ENCODE peak calls at places on chromosomes 6 and 20, in six cellular contexts. S is body of pancreas, L is IMR-90, Z is ovary, F is lower leg skin, A is HCT116. M is an unnamed sample.

GRCh38 chr6:92297101-92297500 is 1122.3 kb downstream of the EPHA7 start:
- DNase-seq in F (no peak), L (peak; percentile 8), A (no peak), S (no peak), Z (no peak), M (no peak)

GRCh38 chr6:90860822-90861601 is 274.1 kb upstream of the MAP3K7 start:
- DNase-seq in F (no peak), A (no peak), Z (no peak), S (no peak), L (peak; percentile 15), M (no peak)

GRCh38 chr6:138297761-138298298 is 79.5 kb upstream of the PBOV1 start:
- DNase-seq in L (no peak), F (no peak), A (no peak), S (no peak), Z (no peak), M (no peak)

GRCh38 chr6:38177885-38178583 is 358.5 kb downstream of the ZFAND3 start:
- DNase-seq in A (no peak), F (no peak), S (no peak), Z (no peak), L (no peak), M (no peak)

GRCh38 chr6:123000244-123000770 is 4.3 kb downstream of the CLVS2 start:
- DNase-seq in Z (no peak), L (no peak), S (no peak), A (no peak), F (no peak), M (no peak)

GRCh38 chr6:77231438-77232305 is 231.6 kb downstream of the HTR1B start:
- DNase-seq in A (no peak), S (no peak), Z (no peak), L (peak; percentile 13), F (no peak), M (peak; percentile 33)

GRCh38 chr6:16752206-16752867 is 8.9 kb downstream of the ATXN1 start:
- DNase-seq in S (no peak), A (no peak), F (no peak), L (peak; percentile 94), Z (no peak), M (no peak)

GRCh38 chr20:50227506-50227905 is 36.9 kb downstream of the CEBPB start:
- DNase-seq in L (peak; percentile 56), S (no peak), A (no peak), F (no peak), Z (no peak), M (no peak)

GRCh38 chr6:159602370-159603185 is 90.5 kb downstream of the SOD2 start:
- DNase-seq in S (no peak), A (no peak), L (no peak), F (no peak), Z (no peak), M (peak; percentile 55)

GRCh38 chr20:50848341-50848808 is 53.5 kb downstream of the BCAS4 start:
- DNase-seq in F (peak; percentile 42), Z (peak; percentile 42), L (no peak), S (peak; percentile 64), A (no peak), M (no peak)

GRCh38 chr6:111717621-111718020 is 111.9 kb upstream of the TRAF3IP2 start:
- DNase-seq in A (no peak), S (no peak), L (no peak), F (no peak), Z (no peak), M (no peak)

GRCh38 chr6:125910518-125910917 is 46.1 kb upstream of the HINT3 start:
- DNase-seq in Z (no peak), A (no peak), F (no peak), L (peak; percentile 76), S (no peak), M (no peak)

GRCh38 chr20:45138451-45139300 is 14.4 kb upstream of the WFDC12 start:
- DNase-seq in A (peak; percentile 21), Z (no peak), L (no peak), F (no peak), S (peak; percentile 64), M (peak; percentile 70)

GRCh38 chr6:108518714-108519576 is 41.8 kb upstream of the FOXO3 start:
- DNase-seq in A (peak; percentile 54), S (peak; percentile 17), Z (no peak), F (no peak), L (peak; percentile 33), M (no peak)

GRCh38 chr6:91860951-91861350 is 1274.1 kb upstream of the MAP3K7 start:
- DNase-seq in Z (no peak), F (no peak), L (peak; percentile 58), A (no peak), S (no peak), M (no peak)

GRCh38 chr20:9331707-9332435 is 182.5 kb upstream of the LAMP5 start:
- DNase-seq in L (no peak), A (no peak), Z (no peak), S (no peak), F (no peak), M (no peak)

GRCh38 chr6:38080349-38080748 is 260.8 kb downstream of the ZFAND3 start:
- DNase-seq in Z (no peak), F (no peak), L (peak; percentile 63), S (no peak), A (no peak), M (no peak)

GRCh38 chr20:41029150-41029872 is 689 bp downstream of the TOP1 start:
- DNase-seq in A (no peak), F (peak; percentile 27), S (peak; percentile 31), L (no peak), Z (peak; percentile 61), M (no peak)

GRCh38 chr20:56604690-56605089 is 24.4 kb upstream of the TFAP2C start:
- DNase-seq in A (no peak), S (no peak), Z (no peak), F (no peak), L (no peak), M (no peak)

GRCh38 chr6:7137335-7138106 is 29.8 kb downstream of the RREB1 start:
- DNase-seq in F (peak; percentile 71), S (no peak), A (no peak), L (peak; percentile 77), Z (peak; percentile 47), M (peak; percentile 70)

GRCh38 chr6:16591681-16592549 is 169.3 kb downstream of the ATXN1 start:
- DNase-seq in A (no peak), F (no peak), S (no peak), L (no peak), Z (no peak), M (no peak)

GRCh38 chr6:52390361-52390727 is 28.4 kb downstream of the PAQR8 start:
- DNase-seq in Z (no peak), L (peak; percentile 73), A (peak; percentile 45), S (no peak), F (no peak), M (no peak)

GRCh38 chr6:166463363-166464067 is 80.8 kb upstream of the MPC1 start:
- DNase-seq in S (no peak), L (no peak), A (no peak), Z (no peak), F (no peak), M (no peak)

GRCh38 chr6:42571611-42572342 is 7.9 kb downstream of the UBR2 start:
- DNase-seq in F (no peak), Z (no peak), A (no peak), L (no peak), S (no peak), M (no peak)

GRCh38 chr20:25624500-25624939 is 706 bp upstream of the NANP start:
- DNase-seq in Z (no peak), L (no peak), F (no peak), S (no peak), A (no peak), M (no peak)

GRCh38 chr20:60095456-60095855 is 137.2 kb downstream of the CDH26 start:
- DNase-seq in A (no peak), S (no peak), L (no peak), F (no peak), Z (no peak), M (no peak)

GRCh38 chr20:63461364-63461763 is 11.1 kb downstream of the KCNQ2 start:
- DNase-seq in S (peak; percentile 24), Z (no peak), A (no peak), F (no peak), L (no peak), M (peak; percentile 64)

GRCh38 chr6:112620832-112621569 is 273.9 kb downstream of the RFPL4B start:
- DNase-seq in Z (no peak), S (no peak), L (peak; percentile 79), A (no peak), F (no peak), M (no peak)

GRCh38 chr6:169188051-169188863 is 65.4 kb downstream of the THBS2 start:
- DNase-seq in Z (no peak), A (no peak), S (no peak), L (peak; percentile 100), F (no peak), M (peak; percentile 43)

GRCh38 chr6:106739387-106739786 is 110.0 kb downstream of the QRSL1 start:
- DNase-seq in L (no peak), A (no peak), F (peak; percentile 71), Z (no peak), S (peak; percentile 95), M (no peak)

GRCh38 chr20:13771853-13772453 is 12.8 kb downstream of the ESF1 start:
- DNase-seq in A (no peak), F (no peak), S (no peak), L (peak; percentile 27), Z (no peak), M (no peak)

GRCh38 chr6:63635563-63636515 is at the start of gene PHF3:
- DNase-seq in L (peak; percentile 84), Z (peak; percentile 92), F (peak; percentile 78), A (peak; percentile 79), S (peak; percentile 94), M (peak; percentile 93)
- TF ChIP-seq POLR2A in L (peak; percentile 78), Z (peak; percentile 34), F (no peak), A (peak; percentile 35), S (peak; percentile 54), M (peak; percentile 38)

DNA sequence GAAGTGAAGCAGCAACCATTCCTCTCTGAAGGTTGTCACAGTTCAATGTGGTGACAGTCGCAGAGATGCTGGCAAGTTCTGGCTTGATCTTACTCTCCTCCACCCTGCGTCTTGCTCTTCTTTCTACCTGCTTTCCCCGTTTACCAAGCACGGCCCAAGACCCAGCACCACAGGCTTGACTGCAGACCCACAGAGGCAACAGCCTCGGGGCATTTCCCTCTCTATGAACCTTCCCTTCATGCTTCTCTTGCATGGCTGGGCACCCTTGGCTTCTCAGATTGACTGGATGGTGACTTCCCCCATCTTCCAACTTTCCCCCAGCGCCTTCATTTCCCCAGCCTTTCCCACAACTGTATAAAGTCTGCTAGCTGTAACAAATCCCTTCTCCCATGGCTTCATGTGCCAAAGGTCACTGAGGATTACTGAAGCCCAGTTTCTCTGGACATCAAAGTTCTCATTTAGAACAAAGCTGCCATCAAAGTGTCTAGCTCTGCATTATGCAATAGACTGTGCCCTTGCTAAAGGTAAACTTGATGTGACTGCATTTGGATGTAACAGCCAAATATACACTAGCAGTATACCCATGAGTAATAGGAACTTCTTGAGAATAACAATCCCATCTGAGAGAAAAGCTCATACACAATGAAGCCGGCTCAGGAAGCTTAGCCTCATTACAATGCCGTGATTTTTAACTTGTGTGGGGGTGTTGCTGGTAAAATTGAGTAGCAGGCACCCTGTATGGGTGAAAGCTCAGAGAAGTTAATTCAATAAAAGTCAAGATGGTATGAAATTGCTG is 723.1 kb upstream of the FLRT3 start:
- DNase-seq in L (no peak), A (no peak), F (no peak), S (no peak), Z (no peak), M (no peak)
- TF ChIP-seq POLR2A in L (no peak), A (no peak), F (no peak), S (no peak), Z (no peak), M (no peak)

GRCh38 chr6:10694302-10695085 is at the start of the genes C6orf52 and PAK1IP1:
- DNase-seq in A (peak; percentile 88), F (peak; percentile 92), L (peak; percentile 91), Z (peak; percentile 92), S (peak; percentile 94), M (peak; percentile 91)
- TF ChIP-seq POLR2A in A (peak; percentile 82), F (no peak), L (peak; percentile 90), Z (peak; percentile 88), S (peak; percentile 52), M (peak; percentile 72)

GRCh38 chr6:168078943-168079405 is at the start of gene FRMD1:
- DNase-seq in Z (no peak), L (no peak), A (no peak), F (no peak), S (no peak), M (peak; percentile 53)
- TF ChIP-seq POLR2A in Z (no peak), L (no peak), A (no peak), F (no peak), S (no peak), M (no peak)

M was measured in upper lobe of left lung.